ENCODE peak calls at places on chromosomes 4 and X, in six cellular contexts. H, N, X, J, V and K are unnamed samples.

GRCh38 chr4:144562019-144562740 is 83.8 kb upstream of the HHIP start:
- DNase-seq in H (no peak), J (no peak), V (no peak), X (no peak), N (peak), K (no peak)

GRCh38 chr4:53547983-53548382 is 43.3 kb downstream of the LNX1 start:
- DNase-seq in J (no peak), V (no peak), N (no peak), H (no peak), X (no peak), K (no peak)

GRCh38 chr4:123396294-123397275 is at the start of gene SPRY1:
- DNase-seq in H (peak), N (peak), J (no peak), X (peak), V (peak), K (no peak)

GRCh38 chr4:80058740-80059139 is 14.3 kb downstream of the ANTXR2 start:
- DNase-seq in H (no peak), J (no peak), X (no peak), V (no peak), N (no peak), K (no peak)

GRCh38 chr4:105683038-105683437 is 25.5 kb downstream of the INTS12 start:
- DNase-seq in N (no peak), X (no peak), J (no peak), H (no peak), V (no peak), K (no peak)

GRCh38 chrX:67624324-67624723 is 80.5 kb downstream of the AR start:
- DNase-seq in J (no peak), V (no peak), N (no peak), X (no peak), H (no peak), K (no peak)

GRCh38 chr4:166174717-166175510 is 301.9 kb downstream of the TLL1 start:
- DNase-seq in V (no peak), N (no peak), J (no peak), H (no peak), X (no peak), K (no peak)

GRCh38 chr4:752196-752861 is 46.7 kb downstream of the PCGF3 start:
- DNase-seq in V (no peak), X (no peak), N (no peak), H (peak), J (no peak), K (no peak)

GRCh38 chr4:165684177-165684870 is 188.7 kb upstream of the TLL1 start:
- DNase-seq in J (no peak), X (no peak), H (no peak), V (no peak), N (no peak), K (no peak)